ENCODE peak calls at places on chromosome 11, in six cellular contexts. E is cardiac fibroblast, W is suprapubic skin, X is lower leg skin, C is HFF-Myc, Y is AG09309. P is an unnamed sample.

GRCh38 chr11:17352925-17353227 is 1.3 kb downstream of the NCR3LG1 start:
- DNase-seq in E (peak), W (no peak), X (peak), C (no peak), Y (no peak), P (no peak)

GRCh38 chr11:95937358-95937757 is 13.5 kb upstream of the MTMR2 start:
- DNase-seq in E (no peak), W (no peak), X (no peak), C (no peak), Y (no peak), P (no peak)

GRCh38 chr11:95563859-95564258 is 225.7 kb downstream of the FAM76B start:
- DNase-seq in E (peak), W (no peak), X (no peak), C (no peak), Y (no peak), P (no peak)

GRCh38 chr11:104772806-104773241 is 125.4 kb downstream of the CASP12 start:
- DNase-seq in E (peak), W (no peak), X (no peak), C (peak), Y (peak), P (no peak)

GRCh38 chr11:65560555-65561418 is 2.6 kb upstream of the LTBP3 start:
- DNase-seq in E (peak), W (no peak), X (no peak), C (no peak), Y (no peak), P (no peak)

GRCh38 chr11:11786771-11787170 is 55.0 kb upstream of the USP47 start:
- DNase-seq in E (peak), W (no peak), X (no peak), C (no peak), Y (no peak), P (no peak)

GRCh38 chr11:71339178-71339881 is 87.0 kb upstream of the SHANK2 start:
- DNase-seq in E (peak), W (peak), X (peak), C (no peak), Y (no peak), P (no peak)

GRCh38 chr11:14884667-14885273 is 7.3 kb downstream of the CYP2R1 start:
- DNase-seq in E (no peak), W (no peak), X (no peak), C (no peak), Y (no peak), P (no peak)

GRCh38 chr11:124740277-124740882 is 638 bp downstream of the NRGN start:
- DNase-seq in E (peak), W (no peak), X (peak), C (no peak), Y (no peak), P (no peak)

GRCh38 chr11:27913650-27914049 is 194.3 kb downstream of the KIF18A start:
- DNase-seq in E (peak), W (no peak), X (no peak), C (no peak), Y (no peak), P (no peak)

GRCh38 chr11:134925432-134925831 is 513.4 kb upstream of the B3GAT1 start:
- DNase-seq in E (no peak), W (no peak), X (peak), C (no peak), Y (no peak), P (no peak)

GRCh38 chr11:15912825-15913224 is 443.5 kb downstream of the SOX6 start:
- DNase-seq in E (no peak), W (peak), X (peak), C (no peak), Y (no peak), P (no peak)

GRCh38 chr11:68118753-68119448 is 2.3 kb downstream of the CHKA start:
- DNase-seq in E (peak), W (peak), X (peak), C (no peak), Y (no peak), P (no peak)

GRCh38 chr11:859394-860131 is 16.9 kb downstream of the TSPAN4 start:
- DNase-seq in E (peak), W (no peak), X (no peak), C (no peak), Y (peak), P (peak)

GRCh38 chr11:1862588-1863351 is 9.9 kb downstream of the LSP1 start:
- DNase-seq in E (peak), W (no peak), X (no peak), C (no peak), Y (no peak), P (no peak)

GRCh38 chr11:114377612-114378267 is 22.6 kb downstream of the C11orf71 start:
- DNase-seq in E (peak), W (no peak), X (no peak), C (peak), Y (peak), P (no peak)

GRCh38 chr11:65588199-65589054 is 7.2 kb downstream of the KCNK7 start:
- DNase-seq in E (peak), W (no peak), X (no peak), C (no peak), Y (no peak), P (no peak)

GRCh38 chr11:119696378-119697157 is 32.4 kb downstream of the NECTIN1 start:
- DNase-seq in E (no peak), W (no peak), X (peak), C (no peak), Y (no peak), P (no peak)

GRCh38 chr11:118791015-118791960 is at the start of gene DDX6:
- DNase-seq in E (peak), W (peak), X (peak), C (no peak), Y (peak), P (peak)

GRCh38 chr11:5367461-5368074 is 16.0 kb upstream of the OR51M1 start:
- DNase-seq in E (peak), W (no peak), X (no peak), C (no peak), Y (no peak), P (no peak)

GRCh38 chr11:10405858-10406592 is 49.0 kb upstream of the AMPD3 start:
- DNase-seq in E (peak), W (no peak), X (peak), C (peak), Y (peak), P (peak)

GRCh38 chr11:811446-812245 is 1.9 kb downstream of the RPLP2 start:
- DNase-seq in E (peak), W (no peak), X (no peak), C (no peak), Y (no peak), P (no peak)

GRCh38 chr11:79287952-79288351 is 152.9 kb downstream of the TENM4 start:
- DNase-seq in E (no peak), W (no peak), X (no peak), C (no peak), Y (no peak), P (no peak)

GRCh38 chr11:64245797-64246623 is 733 bp downstream of the PPP1R14B start:
- DNase-seq in E (peak), W (no peak), X (peak), C (no peak), Y (peak), P (peak)

GRCh38 chr11:19374189-19374588 is 133.4 kb upstream of the E2F8 start:
- DNase-seq in E (peak), W (no peak), X (no peak), C (peak), Y (peak), P (no peak)

GRCh38 chr11:38814670-38815069 is 2216.6 kb upstream of the RAG2 start:
- DNase-seq in E (no peak), W (no peak), X (no peak), C (no peak), Y (no peak), P (no peak)

DNA sequence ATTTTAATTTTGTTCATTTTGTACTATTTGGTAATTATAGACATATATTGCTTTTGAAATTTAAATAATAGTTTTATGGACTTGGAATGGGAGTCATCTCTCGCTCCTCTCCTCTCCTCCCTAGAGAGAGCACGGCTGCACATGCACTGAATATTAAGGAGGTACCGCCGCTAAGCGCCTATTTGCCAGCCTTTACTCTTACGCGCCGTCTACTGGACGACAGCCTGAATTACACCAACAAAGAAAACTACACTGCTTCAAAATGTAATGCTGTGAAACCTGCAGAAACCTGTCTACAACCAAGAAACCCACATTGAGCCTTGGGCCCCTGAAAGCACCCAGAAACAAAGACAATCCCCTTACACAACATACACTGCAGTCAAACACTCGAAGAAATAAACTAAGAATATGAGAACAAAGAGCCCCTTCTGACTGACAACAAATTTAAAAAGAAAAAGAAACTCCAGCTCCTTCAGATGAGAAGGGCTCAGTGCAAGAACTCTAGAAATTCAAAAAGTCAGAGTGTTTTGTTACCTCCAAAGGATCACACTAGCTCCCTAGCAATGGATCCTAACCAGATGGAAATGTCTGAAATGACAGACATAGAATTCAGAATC is 737.2 kb downstream of the LRRC4C start:
- DNase-seq in E (peak), W (no peak), X (no peak), C (no peak), Y (no peak), P (no peak)
- TF ChIP-seq CTCF in E (peak), W (no peak), X (no peak), C (peak), Y (peak), P (no peak)

GRCh38 chr11:61331636-61332035 is 1.3 kb downstream of the DDB1 start:
- DNase-seq in E (no peak), W (no peak), X (no peak), C (no peak), Y (no peak), P (no peak)

GRCh38 chr11:61332823-61333637 is at the start of the genes DDB1 and TKFC:
- DNase-seq in E (peak), W (peak), X (peak), C (peak), Y (peak), P (peak)

GRCh38 chr11:61334434-61335354 is 1.7 kb downstream of the TKFC start:
- DNase-seq in E (peak), W (no peak), X (peak), C (peak), Y (no peak), P (no peak)

GRCh38 chr11:61333638-61334433 is 808 bp downstream of the TKFC start:
- DNase-seq in E (no peak), W (no peak), X (no peak), C (no peak), Y (no peak), P (no peak)

GRCh38 chr11:61332266-61332822 is 561 bp downstream of the DDB1 start:
- DNase-seq in E (peak), W (no peak), X (no peak), C (no peak), Y (no peak), P (no peak)
- TF ChIP-seq CTCF in E (no peak), W (no peak), X (no peak), C (no peak), Y (no peak), P (no peak)

GRCh38 chr11:70156291-70157037 is 46.6 kb upstream of the FADD start:
- DNase-seq in E (no peak), W (no peak), X (no peak), C (no peak), Y (no peak), P (no peak)

GRCh38 chr11:70155386-70155785 is 47.7 kb upstream of the FADD start:
- DNase-seq in E (no peak), W (no peak), X (no peak), C (no peak), Y (no peak), P (no peak)

GRCh38 chr11:70159612-70160570 is 43.2 kb upstream of the FADD start:
- DNase-seq in E (peak), W (peak), X (peak), C (no peak), Y (peak), P (no peak)

GRCh38 chr11:70158757-70159389 is 44.2 kb upstream of the FADD start:
- DNase-seq in E (no peak), W (no peak), X (no peak), C (no peak), Y (no peak), P (no peak)

GRCh38 chr11:70158201-70158600 is 44.9 kb upstream of the FADD start:
- DNase-seq in E (peak), W (no peak), X (no peak), C (no peak), Y (no peak), P (no peak)
- TF ChIP-seq CTCF in E (peak), W (peak), X (no peak), C (peak), Y (peak), P (no peak)

GRCh38 chr11:7299393-7299792 is 47.7 kb downstream of the SYT9 start:
- DNase-seq in E (no peak), W (no peak), X (no peak), C (no peak), Y (no peak), P (no peak)
- TF ChIP-seq CTCF in E (no peak), W (no peak), X (no peak), C (no peak), Y (no peak), P (no peak)

DNA sequence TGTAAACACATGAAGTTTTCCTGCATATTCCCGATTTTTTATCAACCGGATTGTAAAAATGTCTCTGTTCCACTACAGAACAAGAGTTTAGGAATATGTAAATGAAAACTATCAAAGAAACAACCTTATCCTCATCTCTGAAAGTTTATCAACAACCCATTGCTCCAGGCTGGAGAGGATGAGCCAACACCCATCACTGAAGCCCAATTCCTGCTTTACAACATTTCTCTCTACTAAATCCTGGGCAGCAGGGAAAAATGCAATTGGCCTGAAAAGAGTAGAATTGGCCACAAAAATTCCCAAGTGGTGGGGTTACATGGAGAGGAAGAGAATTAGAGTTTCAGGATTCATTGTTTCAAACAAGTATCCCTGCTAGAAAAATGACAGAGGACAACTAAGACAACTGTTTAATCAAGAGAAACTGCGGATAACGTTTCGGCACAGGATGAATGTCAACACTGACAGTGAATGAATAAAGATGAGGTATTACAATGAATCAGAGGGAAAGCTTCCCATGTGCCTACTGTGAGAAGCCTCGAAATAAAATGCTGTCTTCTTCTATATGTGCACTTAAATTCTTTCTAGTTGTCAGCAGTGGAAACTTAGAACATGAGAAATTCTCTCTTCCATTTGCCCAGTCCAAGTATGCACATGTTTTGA is 317.3 kb upstream of the ANO3 start:
- DNase-seq in E (no peak), W (no peak), X (no peak), C (no peak), Y (no peak), P (no peak)
- TF ChIP-seq CTCF in E (no peak), W (no peak), X (no peak), C (no peak), Y (no peak), P (no peak)

GRCh38 chr11:32439488-32440210 is 4.3 kb upstream of the WT1 start:
- DNase-seq in E (no peak), W (no peak), X (no peak), C (no peak), Y (no peak), P (no peak)

GRCh38 chr11:32440372-32440888 is 5.1 kb upstream of the WT1 start:
- DNase-seq in E (no peak), W (no peak), X (no peak), C (no peak), Y (no peak), P (no peak)

GRCh38 chr11:32437406-32438345 is 2.3 kb upstream of the WT1 start:
- DNase-seq in E (no peak), W (no peak), X (no peak), C (no peak), Y (no peak), P (no peak)

GRCh38 chr11:32438346-32438882 is 3.1 kb upstream of the WT1 start:
- DNase-seq in E (no peak), W (no peak), X (no peak), C (no peak), Y (no peak), P (no peak)

DNA sequence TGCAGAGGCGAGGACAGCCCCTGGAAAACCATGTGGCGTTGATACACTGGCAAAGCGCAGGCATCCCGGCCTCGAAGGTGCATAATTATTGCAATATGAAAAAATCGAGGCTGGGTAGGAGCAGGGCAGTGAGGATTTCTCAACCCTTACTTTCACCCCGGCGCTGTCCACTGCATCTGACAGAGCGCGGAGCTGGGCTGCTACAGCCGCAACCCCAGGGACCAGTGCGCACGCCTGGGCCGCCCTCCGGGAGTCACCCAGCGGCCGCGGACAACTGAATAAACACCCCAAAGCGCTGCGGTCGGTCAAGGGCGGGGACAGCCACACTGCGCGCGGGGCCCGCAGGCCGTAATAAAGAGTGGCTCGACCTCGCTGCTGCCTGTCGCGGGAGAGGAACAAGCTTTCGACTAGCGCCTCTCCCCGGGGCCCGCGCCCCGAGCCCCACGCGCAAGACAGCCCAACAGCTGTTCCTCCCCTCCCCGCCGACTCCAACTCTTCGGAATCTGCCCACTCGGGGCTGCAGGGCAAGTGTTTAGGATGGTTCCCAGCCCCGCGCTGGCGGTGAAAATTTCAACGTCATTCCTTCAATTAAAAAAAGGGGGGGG is 3.6 kb upstream of the WT1 start:
- DNase-seq in E (peak), W (no peak), X (no peak), C (no peak), Y (no peak), P (no peak)
- TF ChIP-seq CTCF in E (no peak), W (no peak), X (no peak), C (no peak), Y (no peak), P (no peak)

P was measured in omental fat pad.